ENCODE peak calls at places on chromosomes 6 and 20, in five cellular contexts. One of them, this sample, is unnamed.

GRCh38 chr20:24657211-24657610 is 187.8 kb downstream of the SYNDIG1 start:
- DNase-seq in tibial nerve: no peak
- DNase-seq in progenitor cell of endocrine pancreas: no peak
- DNase-seq in cardiac muscle cell: peak; percentile 35
- DNase-seq in endothelial cell: no peak
- DNase-seq in this sample: no peak

GRCh38 chr6:122709922-122710512 is 69.5 kb upstream of the FABP7 start:
- DNase-seq in tibial nerve: no peak
- DNase-seq in progenitor cell of endocrine pancreas: no peak
- DNase-seq in cardiac muscle cell: no peak
- DNase-seq in endothelial cell: no peak
- DNase-seq in this sample: no peak

GRCh38 chr6:25816252-25816651 is 15.6 kb downstream of the SLC17A1 start:
- DNase-seq in tibial nerve: no peak
- DNase-seq in progenitor cell of endocrine pancreas: no peak
- DNase-seq in cardiac muscle cell: no peak
- DNase-seq in endothelial cell: no peak
- DNase-seq in this sample: no peak

GRCh38 chr6:167565388-167565787 is 240.5 kb downstream of the TTLL2 start:
- DNase-seq in tibial nerve: no peak
- DNase-seq in progenitor cell of endocrine pancreas: no peak
- DNase-seq in cardiac muscle cell: no peak
- DNase-seq in endothelial cell: no peak
- DNase-seq in this sample: no peak

GRCh38 chr6:37583261-37583660 is 83.6 kb upstream of the CCDC167 start:
- DNase-seq in tibial nerve: no peak
- DNase-seq in progenitor cell of endocrine pancreas: no peak
- DNase-seq in cardiac muscle cell: no peak
- DNase-seq in endothelial cell: no peak
- DNase-seq in this sample: no peak

GRCh38 chr6:111030008-111031006 is 48.5 kb downstream of the RPF2 start:
- DNase-seq in tibial nerve: peak; percentile 13
- DNase-seq in progenitor cell of endocrine pancreas: no peak
- DNase-seq in cardiac muscle cell: peak; percentile 42
- DNase-seq in endothelial cell: no peak
- DNase-seq in this sample: no peak

GRCh38 chr20:56875052-56875663 is 246.1 kb downstream of the TFAP2C start:
- DNase-seq in tibial nerve: no peak
- DNase-seq in progenitor cell of endocrine pancreas: no peak
- DNase-seq in cardiac muscle cell: peak; percentile 23
- DNase-seq in endothelial cell: no peak
- DNase-seq in this sample: peak; percentile 58

GRCh38 chr6:75946146-75946831 is 126.2 kb downstream of the IMPG1 start:
- DNase-seq in tibial nerve: no peak
- DNase-seq in progenitor cell of endocrine pancreas: no peak
- DNase-seq in cardiac muscle cell: no peak
- DNase-seq in endothelial cell: no peak
- DNase-seq in this sample: no peak

GRCh38 chr6:81590314-81590691 is 162.2 kb downstream of the TENT5A start:
- DNase-seq in tibial nerve: no peak
- DNase-seq in progenitor cell of endocrine pancreas: no peak
- DNase-seq in cardiac muscle cell: no peak
- DNase-seq in endothelial cell: no peak
- DNase-seq in this sample: no peak

GRCh38 chr20:62030357-62030756 is 35.3 kb downstream of the TAF4 start:
- DNase-seq in tibial nerve: no peak
- DNase-seq in progenitor cell of endocrine pancreas: no peak
- DNase-seq in cardiac muscle cell: no peak
- DNase-seq in endothelial cell: no peak
- DNase-seq in this sample: no peak

GRCh38 chr20:62027698-62028321 is 37.9 kb downstream of the TAF4 start:
- DNase-seq in tibial nerve: no peak
- DNase-seq in progenitor cell of endocrine pancreas: no peak
- DNase-seq in cardiac muscle cell: no peak
- DNase-seq in endothelial cell: no peak
- DNase-seq in this sample: no peak

GRCh38 chr20:62029951-62030350 is 35.7 kb downstream of the TAF4 start:
- DNase-seq in tibial nerve: no peak
- DNase-seq in progenitor cell of endocrine pancreas: no peak
- DNase-seq in cardiac muscle cell: no peak
- DNase-seq in endothelial cell: no peak
- DNase-seq in this sample: no peak

GRCh38 chr20:62028384-62028783 is 37.3 kb downstream of the TAF4 start:
- DNase-seq in tibial nerve: no peak
- DNase-seq in progenitor cell of endocrine pancreas: no peak
- DNase-seq in cardiac muscle cell: no peak
- DNase-seq in endothelial cell: no peak
- DNase-seq in this sample: no peak

DNA sequence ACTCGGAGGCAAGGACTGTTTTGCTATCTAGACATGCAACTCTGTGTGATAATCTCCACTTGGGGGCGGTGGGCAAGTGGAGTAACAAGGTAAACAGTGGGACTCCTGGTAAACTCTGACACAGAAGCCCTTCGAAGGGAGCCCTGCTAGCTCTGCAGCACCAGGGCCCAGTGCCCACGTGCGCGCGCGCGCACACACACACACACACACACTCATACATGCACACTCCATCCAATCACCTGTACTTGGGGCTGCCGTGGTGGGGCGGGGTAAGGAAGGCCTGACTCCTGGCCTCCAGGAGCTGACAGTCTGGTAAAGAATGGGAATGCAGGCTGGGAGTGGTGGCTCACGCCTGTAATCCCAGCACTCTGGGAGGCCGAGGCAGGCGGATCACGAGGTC is 36.4 kb downstream of the TAF4 start:
- DNase-seq in tibial nerve: no peak
- DNase-seq in progenitor cell of endocrine pancreas: no peak
- DNase-seq in cardiac muscle cell: no peak
- DNase-seq in endothelial cell: no peak
- DNase-seq in this sample: no peak
- TF ChIP-seq CTCF in tibial nerve: no peak
- TF ChIP-seq CTCF in progenitor cell of endocrine pancreas: no peak
- TF ChIP-seq CTCF in cardiac muscle cell: no peak
- TF ChIP-seq CTCF in endothelial cell: no peak
- TF ChIP-seq CTCF in this sample: no peak

GRCh38 chr6:97658090-97658489 is 375.1 kb upstream of the MMS22L start:
- DNase-seq in tibial nerve: no peak
- DNase-seq in progenitor cell of endocrine pancreas: no peak
- DNase-seq in cardiac muscle cell: no peak
- DNase-seq in endothelial cell: no peak
- DNase-seq in this sample: no peak
- TF ChIP-seq CTCF in tibial nerve: no peak
- TF ChIP-seq CTCF in progenitor cell of endocrine pancreas: no peak
- TF ChIP-seq CTCF in cardiac muscle cell: no peak
- TF ChIP-seq CTCF in endothelial cell: no peak
- TF ChIP-seq CTCF in this sample: no peak

GRCh38 chr6:120675886-120676285 is 658.4 kb downstream of the TBC1D32 start:
- DNase-seq in tibial nerve: no peak
- DNase-seq in progenitor cell of endocrine pancreas: no peak
- DNase-seq in cardiac muscle cell: no peak
- DNase-seq in endothelial cell: no peak
- DNase-seq in this sample: no peak

DNA sequence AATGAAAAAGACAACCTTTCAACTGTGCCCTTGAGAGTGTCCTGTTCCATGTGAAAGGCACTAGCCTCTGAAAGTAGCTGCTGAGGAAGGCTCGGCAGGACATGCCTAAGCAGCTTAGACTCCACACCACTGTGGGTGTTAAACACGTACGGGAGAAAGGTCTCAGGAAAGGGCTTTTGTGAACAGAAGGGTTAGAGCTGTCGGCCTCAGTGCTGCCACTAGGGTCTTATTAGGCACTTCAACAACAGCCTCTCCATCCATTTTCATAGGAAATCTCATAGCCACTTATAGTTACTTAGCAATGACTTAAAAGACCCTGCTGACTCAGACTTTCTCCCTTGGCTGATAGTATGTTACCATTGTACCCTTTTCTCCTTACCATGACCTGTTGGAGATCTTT is 662.8 kb downstream of the TBC1D32 start:
- DNase-seq in tibial nerve: no peak
- DNase-seq in progenitor cell of endocrine pancreas: no peak
- DNase-seq in cardiac muscle cell: no peak
- DNase-seq in endothelial cell: peak; percentile 11
- DNase-seq in this sample: no peak
- TF ChIP-seq CTCF in tibial nerve: no peak
- TF ChIP-seq CTCF in progenitor cell of endocrine pancreas: peak; percentile 46
- TF ChIP-seq CTCF in cardiac muscle cell: no peak
- TF ChIP-seq CTCF in endothelial cell: no peak
- TF ChIP-seq CTCF in this sample: no peak

DNA sequence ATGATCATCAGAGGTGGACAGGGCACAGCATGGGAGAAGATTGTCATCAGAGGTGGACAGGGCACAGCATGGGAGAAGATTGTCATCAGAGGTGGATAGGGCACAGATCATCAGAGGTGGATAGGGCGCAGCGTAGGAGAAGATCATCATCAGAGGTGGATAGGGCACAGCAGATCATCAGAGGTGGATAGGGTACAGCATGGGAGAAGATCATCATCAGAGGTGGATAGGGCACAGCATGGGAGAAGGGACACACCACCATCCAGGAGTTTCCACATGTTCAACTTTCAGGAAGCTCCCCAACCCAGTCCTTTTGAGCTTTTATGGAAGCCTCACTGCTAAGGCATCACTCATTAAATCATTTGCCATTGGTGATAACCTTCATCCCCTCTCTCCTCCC is 104.1 kb downstream of the MAP7 start:
- DNase-seq in tibial nerve: no peak
- DNase-seq in progenitor cell of endocrine pancreas: no peak
- DNase-seq in cardiac muscle cell: no peak
- DNase-seq in endothelial cell: no peak
- DNase-seq in this sample: no peak
- TF ChIP-seq CTCF in tibial nerve: no peak
- TF ChIP-seq CTCF in progenitor cell of endocrine pancreas: no peak
- TF ChIP-seq CTCF in cardiac muscle cell: no peak
- TF ChIP-seq CTCF in endothelial cell: no peak
- TF ChIP-seq CTCF in this sample: no peak

DNA sequence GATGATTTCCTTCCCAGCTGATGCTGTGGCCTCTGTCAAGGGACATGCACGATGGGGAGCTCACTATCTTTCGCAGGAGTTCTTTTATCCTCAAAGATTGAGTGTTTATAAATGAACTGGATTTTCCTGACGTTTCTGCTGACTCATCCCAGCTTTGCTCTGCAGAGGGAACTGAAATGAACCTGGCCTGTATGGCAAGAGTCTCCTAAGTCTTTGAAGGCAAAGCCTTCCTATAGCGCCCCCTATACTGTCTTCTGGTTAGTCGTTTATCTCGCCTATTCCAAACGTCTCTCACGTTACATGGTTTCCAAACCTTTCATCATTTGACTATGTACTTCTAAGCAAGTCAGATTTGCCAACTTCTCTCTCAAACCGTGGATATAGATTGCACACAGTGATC is 565.3 kb downstream of the KIF16B start:
- DNase-seq in tibial nerve: no peak
- DNase-seq in progenitor cell of endocrine pancreas: no peak
- DNase-seq in cardiac muscle cell: no peak
- DNase-seq in endothelial cell: no peak
- DNase-seq in this sample: no peak
- TF ChIP-seq CTCF in tibial nerve: no peak
- TF ChIP-seq CTCF in progenitor cell of endocrine pancreas: no peak
- TF ChIP-seq CTCF in cardiac muscle cell: no peak
- TF ChIP-seq CTCF in endothelial cell: no peak
- TF ChIP-seq CTCF in this sample: no peak

GRCh38 chr6:138206862-138207261 is 11.4 kb downstream of the PBOV1 start:
- DNase-seq in tibial nerve: no peak
- DNase-seq in progenitor cell of endocrine pancreas: no peak
- DNase-seq in cardiac muscle cell: no peak
- DNase-seq in endothelial cell: no peak
- DNase-seq in this sample: no peak

GRCh38 chr6:138211601-138212000 is 6.7 kb downstream of the PBOV1 start:
- DNase-seq in tibial nerve: no peak
- DNase-seq in progenitor cell of endocrine pancreas: no peak
- DNase-seq in cardiac muscle cell: no peak
- DNase-seq in endothelial cell: no peak
- DNase-seq in this sample: no peak

GRCh38 chr6:138205437-138206094 is 12.7 kb downstream of the PBOV1 start:
- DNase-seq in tibial nerve: no peak
- DNase-seq in progenitor cell of endocrine pancreas: no peak
- DNase-seq in cardiac muscle cell: no peak
- DNase-seq in endothelial cell: no peak
- DNase-seq in this sample: no peak

GRCh38 chr6:138215071-138215470 is 3.2 kb downstream of the PBOV1 start:
- DNase-seq in tibial nerve: no peak
- DNase-seq in progenitor cell of endocrine pancreas: no peak
- DNase-seq in cardiac muscle cell: no peak
- DNase-seq in endothelial cell: no peak
- DNase-seq in this sample: no peak

GRCh38 chr6:138211048-138211581 is 7.2 kb downstream of the PBOV1 start:
- DNase-seq in tibial nerve: no peak
- DNase-seq in progenitor cell of endocrine pancreas: no peak
- DNase-seq in cardiac muscle cell: no peak
- DNase-seq in endothelial cell: no peak
- DNase-seq in this sample: no peak
- TF ChIP-seq CTCF in tibial nerve: no peak
- TF ChIP-seq CTCF in progenitor cell of endocrine pancreas: no peak
- TF ChIP-seq CTCF in cardiac muscle cell: no peak
- TF ChIP-seq CTCF in endothelial cell: peak; percentile 28
- TF ChIP-seq CTCF in this sample: no peak

GRCh38 chr6:118260833-118261232 is 287.3 kb upstream of the PLN start:
- DNase-seq in tibial nerve: no peak
- DNase-seq in progenitor cell of endocrine pancreas: no peak
- DNase-seq in cardiac muscle cell: no peak
- DNase-seq in endothelial cell: no peak
- DNase-seq in this sample: no peak
- TF ChIP-seq CTCF in tibial nerve: no peak
- TF ChIP-seq CTCF in progenitor cell of endocrine pancreas: no peak
- TF ChIP-seq CTCF in cardiac muscle cell: no peak
- TF ChIP-seq CTCF in endothelial cell: no peak
- TF ChIP-seq CTCF in this sample: no peak

This sample was measured in HFFc6.